ENCODE peak calls at places on chromosomes 2 and 18, in six cellular contexts. H is tibial nerve, Q is transverse colon, B is A549, F is K562, T is GM12878. N is an unnamed sample.

GRCh38 chr2:128425731-128426620 is 107.3 kb upstream of the HS6ST1 start:
- DNase-seq in F (no peak), H (no peak), B (peak), T (no peak), Q (no peak), N (peak)

GRCh38 chr2:113692698-113693428 is 63.6 kb downstream of the SLC35F5 start:
- DNase-seq in F (no peak), H (no peak), B (no peak), T (peak), Q (no peak), N (no peak)

GRCh38 chr2:235017441-235017840 is 65.6 kb downstream of the SH3BP4 start:
- DNase-seq in B (no peak), Q (no peak), H (no peak), T (no peak), F (no peak), N (no peak)

GRCh38 chr2:219155054-219155644 is 5.5 kb downstream of the NHEJ1 start:
- DNase-seq in B (peak), H (no peak), Q (peak), T (no peak), F (peak), N (no peak)

GRCh38 chr2:190468814-190469569 is 60.8 kb downstream of the MFSD6 start:
- DNase-seq in F (peak), B (peak), T (no peak), Q (peak), H (peak), N (peak)

GRCh38 chr2:45968946-45969584 is 317.6 kb downstream of the PRKCE start:
- DNase-seq in Q (no peak), B (no peak), F (no peak), T (no peak), H (peak), N (peak)

GRCh38 chr2:6864938-6865345 is 765 bp downstream of the CMPK2 start:
- DNase-seq in T (no peak), B (peak), H (no peak), F (no peak), Q (peak), N (peak)

GRCh38 chr18:79525556-79526467 is 130.1 kb downstream of the NFATC1 start:
- DNase-seq in T (no peak), Q (peak), H (peak), B (no peak), F (no peak), N (peak)

GRCh38 chr2:26651458-26652155 is 10.4 kb upstream of the CIB4 start:
- DNase-seq in F (no peak), B (no peak), H (no peak), T (no peak), Q (no peak), N (no peak)

GRCh38 chr2:11250400-11251277 is 93.8 kb downstream of the ROCK2 start:
- DNase-seq in B (no peak), T (no peak), H (no peak), Q (no peak), F (no peak), N (no peak)

GRCh38 chr2:35997488-35997887 is 358.1 kb upstream of the CRIM1 start:
- DNase-seq in Q (no peak), F (no peak), B (no peak), T (no peak), H (no peak), N (no peak)

GRCh38 chr2:7752291-7752690 is 835.1 kb downstream of the RNF144A start:
- DNase-seq in F (no peak), B (no peak), Q (no peak), T (no peak), H (no peak), N (no peak)

GRCh38 chr2:20419007-20419576 is 27.8 kb upstream of the RHOB start:
- DNase-seq in Q (peak), T (no peak), B (no peak), H (no peak), F (no peak), N (peak)

GRCh38 chr2:195038158-195038557 is 618.9 kb upstream of the SLC39A10 start:
- DNase-seq in T (no peak), Q (no peak), H (no peak), F (no peak), B (no peak), N (no peak)

GRCh38 chr2:238101891-238102841 is 2.0 kb downstream of the ESPNL start:
- DNase-seq in B (no peak), Q (peak), T (no peak), F (no peak), H (peak), N (peak)

GRCh38 chr2:24657818-24658217 is 135.4 kb downstream of the PTRHD1 start:
- DNase-seq in T (no peak), Q (no peak), F (no peak), H (no peak), B (no peak), N (no peak)

GRCh38 chr2:3399829-3400228 is 20.3 kb downstream of the TRAPPC12 start:
- DNase-seq in F (no peak), Q (no peak), B (no peak), T (no peak), H (no peak), N (peak)

GRCh38 chr2:11094021-11094810 is 61.1 kb upstream of the SLC66A3 start:
- DNase-seq in B (no peak), H (no peak), Q (no peak), F (no peak), T (no peak), N (no peak)

GRCh38 chr2:72778410-72778809 is 47.4 kb downstream of the EXOC6B start:
- DNase-seq in T (no peak), Q (no peak), B (peak), H (no peak), F (no peak), N (no peak)

GRCh38 chr2:227804970-227805369 is 8.7 kb upstream of the CCL20 start:
- DNase-seq in B (no peak), H (no peak), F (no peak), Q (no peak), T (no peak), N (no peak)

GRCh38 chr18:74695170-74695569 is 97.5 kb downstream of the ZNF407 start:
- DNase-seq in T (no peak), H (no peak), F (no peak), B (no peak), Q (no peak), N (no peak)

GRCh38 chr2:161152302-161152701 is 7.9 kb upstream of the TANK start:
- DNase-seq in H (no peak), Q (no peak), B (no peak), T (no peak), F (no peak), N (no peak)

GRCh38 chr2:107278672-107279071 is 392.7 kb upstream of the ST6GAL2 start:
- DNase-seq in H (no peak), Q (no peak), T (no peak), F (no peak), B (no peak), N (no peak)

GRCh38 chr2:70979626-70980025 is 1.2 kb downstream of the ANKRD53 start:
- DNase-seq in T (no peak), Q (no peak), H (no peak), B (no peak), F (no peak), N (peak)

GRCh38 chr2:226118471-226119429 is 680.9 kb downstream of the IRS1 start:
- DNase-seq in Q (no peak), F (no peak), T (no peak), B (peak), H (no peak), N (peak)

GRCh38 chr2:128412181-128412871 is 93.7 kb upstream of the HS6ST1 start:
- DNase-seq in Q (no peak), H (no peak), F (no peak), T (no peak), B (no peak), N (no peak)

GRCh38 chr18:10047237-10047636 is 133.4 kb downstream of the VAPA start:
- DNase-seq in F (no peak), Q (no peak), B (no peak), T (no peak), H (no peak), N (no peak)

GRCh38 chr2:158935617-158936016 is 32.8 kb upstream of the TANC1 start:
- DNase-seq in Q (no peak), H (no peak), B (no peak), F (no peak), T (no peak), N (no peak)

GRCh38 chr2:95058466-95058988 is 33.0 kb downstream of the MAL start:
- DNase-seq in F (no peak), H (no peak), B (no peak), T (no peak), Q (no peak), N (peak)

GRCh38 chr2:40489678-40489960 is 37.7 kb upstream of the SLC8A1 start:
- DNase-seq in B (no peak), Q (no peak), H (no peak), F (no peak), T (no peak), N (no peak)

DNA sequence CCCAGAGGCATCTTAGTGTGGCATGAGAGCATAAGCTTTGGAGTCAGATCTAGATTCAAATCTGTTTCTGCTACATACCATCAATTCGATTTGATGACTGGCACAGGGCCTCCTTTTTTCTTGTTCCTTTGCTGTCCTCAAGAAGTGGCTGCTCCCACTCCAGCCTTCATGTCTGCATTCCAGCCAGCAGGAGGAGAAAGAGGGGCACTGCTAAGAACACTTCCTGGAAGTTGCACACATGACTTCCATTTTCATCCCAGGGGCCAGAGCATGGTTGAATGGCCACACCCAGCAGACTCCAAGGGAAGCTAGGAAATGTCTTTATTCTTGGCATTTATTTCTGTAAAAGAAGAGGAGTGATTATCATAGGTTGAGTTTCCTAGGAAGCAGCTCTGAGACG is 50.4 kb downstream of the EML6 start:
- DNase-seq in F (no peak), H (no peak), T (no peak), Q (no peak), B (peak), N (no peak)
- TF ChIP-seq CTCF in F (peak), H (no peak), T (no peak), Q (no peak), B (no peak), N (no peak)

GRCh38 chr18:6569813-6570212 is 155.1 kb upstream of the L3MBTL4 start:
- DNase-seq in Q (no peak), H (no peak), F (no peak), T (no peak), B (no peak), N (no peak)

GRCh38 chr18:6571239-6571602 is 156.5 kb upstream of the L3MBTL4 start:
- DNase-seq in Q (no peak), H (no peak), F (no peak), T (no peak), B (no peak), N (no peak)

GRCh38 chr18:6575908-6576307 is 153.6 kb upstream of the ARHGAP28 start:
- DNase-seq in T (no peak), B (no peak), H (no peak), F (no peak), Q (no peak), N (no peak)

GRCh38 chr18:6566338-6566911 is 151.7 kb upstream of the L3MBTL4 start:
- DNase-seq in T (no peak), B (no peak), F (no peak), Q (no peak), H (no peak), N (no peak)

GRCh38 chr18:6570581-6571238 is 156.0 kb upstream of the L3MBTL4 start:
- DNase-seq in H (no peak), F (no peak), Q (no peak), T (no peak), B (no peak), N (no peak)
- TF ChIP-seq EP300 in H (no peak), F (no peak), Q (no peak), T (no peak), B (no peak), N (no peak)

GRCh38 chr2:16798472-16798871 is 132.8 kb upstream of the CYRIA start:
- DNase-seq in B (no peak), F (no peak), T (no peak), Q (no peak), H (no peak), N (no peak)
- TF ChIP-seq CTCF in B (no peak), F (no peak), T (no peak), Q (no peak), H (no peak), N (no peak)

GRCh38 chr2:66317268-66317899 is 117.5 kb upstream of the MEIS1 start:
- DNase-seq in H (no peak), Q (no peak), F (no peak), T (no peak), B (no peak), N (no peak)
- TF ChIP-seq EP300 in H (no peak), Q (no peak), F (no peak), T (no peak), B (no peak), N (no peak)

GRCh38 chr2:146147448-146148012 is 1627.6 kb upstream of the ZEB2 start:
- DNase-seq in B (peak), F (no peak), Q (no peak), T (no peak), H (no peak), N (no peak)
- TF ChIP-seq CTCF in B (no peak), F (no peak), Q (no peak), T (no peak), H (no peak), N (no peak)

GRCh38 chr18:27250471-27250870 is 65.4 kb upstream of the CHST9 start:
- DNase-seq in B (no peak), Q (no peak), T (no peak), H (no peak), F (no peak), N (no peak)
- TF ChIP-seq EP300 in B (no peak), Q (no peak), T (no peak), H (no peak), F (no peak), N (no peak)

DNA sequence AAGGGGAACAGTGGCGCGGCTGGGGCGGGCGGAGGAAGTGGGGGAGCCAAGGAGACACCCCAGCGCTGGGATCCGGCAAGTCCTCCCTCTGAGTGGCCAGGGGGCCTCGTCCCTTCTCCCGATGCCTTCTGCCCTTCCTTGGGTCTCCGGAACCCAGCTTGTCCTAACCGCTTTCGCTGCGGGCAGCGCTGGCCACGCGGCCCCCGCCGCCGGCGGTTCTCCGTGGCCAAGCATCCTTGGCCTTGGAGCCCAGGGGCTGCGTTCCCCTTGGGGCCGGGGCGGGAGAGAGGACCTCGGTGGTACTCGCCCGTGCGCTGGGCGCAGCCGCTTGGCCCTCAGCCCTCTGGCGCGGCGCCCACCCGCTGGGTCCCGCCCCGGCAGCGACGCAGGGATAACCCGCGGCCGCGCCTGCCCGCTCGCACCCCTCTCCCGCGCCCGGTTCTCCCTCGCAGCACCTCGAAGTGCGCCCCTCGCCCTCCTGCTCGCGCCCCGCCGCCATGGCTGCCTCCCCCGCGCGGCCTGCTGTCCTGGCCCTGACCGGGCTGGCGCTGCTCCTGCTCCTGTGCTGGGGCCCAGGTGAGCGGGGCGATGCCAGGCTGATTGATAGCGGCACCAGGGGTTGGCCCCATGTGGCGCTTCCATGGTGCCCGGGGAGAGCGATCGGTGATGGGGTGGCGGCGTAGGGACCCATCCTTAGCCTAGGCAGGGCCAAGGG is 128.7 kb downstream of the UXS1 start:
- DNase-seq in Q (no peak), H (no peak), B (no peak), T (no peak), F (no peak), N (no peak)
- TF ChIP-seq CTCF in Q (no peak), H (no peak), B (no peak), T (no peak), F (no peak), N (no peak)

N was measured in sigmoid colon.